ENCODE peak calls at places on chromosomes 11 and 22, in six cellular contexts. P is naive thymus-derived CD4-positive, alpha-beta T cell; H is mesendoderm; B is lower lobe of right lung; F is IMR-90; W is pancreas. I is an unnamed sample.

GRCh38 chr11:32334822-32335221 is 100.5 kb downstream of the WT1 start:
- DNase-seq in P (no peak), H (peak; percentile 87), F (no peak), W (no peak), B (no peak), I (no peak)

GRCh38 chr11:69136471-69136870 is 19.3 kb upstream of the SMIM38 start:
- DNase-seq in H (no peak), W (no peak), P (no peak), F (no peak), B (no peak), I (no peak)

GRCh38 chr11:119585038-119585666 is 143.8 kb downstream of the NECTIN1 start:
- DNase-seq in P (no peak), H (peak; percentile 66), F (no peak), W (peak; percentile 57), B (no peak), I (no peak)

GRCh38 chr22:34004058-34004457 is 83.8 kb upstream of the LARGE1 start:
- DNase-seq in B (no peak), H (no peak), P (no peak), F (no peak), W (no peak), I (no peak)

GRCh38 chr11:10122337-10123197 is 171.5 kb downstream of the SBF2 start:
- DNase-seq in F (peak; percentile 57), B (no peak), W (no peak), P (no peak), H (peak; percentile 71), I (no peak)

GRCh38 chr22:24401824-24402434 is 25.5 kb upstream of the ADORA2A start:
- DNase-seq in H (no peak), F (no peak), B (no peak), P (no peak), W (no peak), I (no peak)

GRCh38 chr11:10488121-10488580 is 33.1 kb downstream of the AMPD3 start:
- DNase-seq in H (peak; percentile 52), F (peak; percentile 11), W (no peak), B (no peak), P (no peak), I (no peak)

GRCh38 chr11:78539566-78539965 is 35.1 kb downstream of the NARS2 start:
- DNase-seq in B (no peak), F (peak; percentile 75), H (no peak), W (no peak), P (no peak), I (no peak)

GRCh38 chr11:133355095-133355494 is 177.2 kb downstream of the OPCML start:
- DNase-seq in B (no peak), F (no peak), W (no peak), P (no peak), H (no peak), I (no peak)

GRCh38 chr11:123509737-123510578 is 79.9 kb downstream of the GRAMD1B start:
- DNase-seq in F (peak; percentile 91), H (peak; percentile 95), B (no peak), W (no peak), P (no peak), I (no peak)

GRCh38 chr22:19056951-19057401 is 65.2 kb downstream of the DGCR2 start:
- DNase-seq in F (no peak), W (no peak), H (no peak), P (no peak), B (peak; percentile 36), I (no peak)

GRCh38 chr11:134412508-134413333 is 679 bp upstream of the B3GAT1 start:
- DNase-seq in W (no peak), F (no peak), H (peak; percentile 39), P (peak; percentile 4), B (no peak), I (peak; percentile 58)

GRCh38 chr11:71281901-71282300 is 29.5 kb upstream of the SHANK2 start:
- DNase-seq in W (no peak), F (no peak), H (no peak), B (no peak), P (no peak), I (no peak)

GRCh38 chr22:32132126-32132525 is 27.0 kb downstream of the C22orf42 start:
- DNase-seq in W (no peak), F (no peak), H (no peak), B (no peak), P (no peak), I (no peak)

GRCh38 chr11:134700101-134700640 is 288.1 kb upstream of the B3GAT1 start:
- DNase-seq in B (no peak), H (no peak), P (no peak), W (no peak), F (no peak), I (no peak)

GRCh38 chr11:96227244-96227643 is 115.8 kb downstream of the MAML2 start:
- DNase-seq in P (no peak), W (no peak), H (no peak), F (no peak), B (no peak), I (no peak)

GRCh38 chr11:35598254-35599125 is 19.8 kb upstream of the FJX1 start:
- DNase-seq in F (peak; percentile 88), H (no peak), W (peak; percentile 7), B (no peak), P (no peak), I (no peak)

GRCh38 chr22:23095467-23096342 is 25.4 kb downstream of the GNAZ start:
- DNase-seq in B (no peak), H (no peak), P (no peak), W (no peak), F (no peak), I (no peak)

GRCh38 chr11:79809487-79809886 is 368.7 kb upstream of the TENM4 start:
- DNase-seq in P (no peak), W (no peak), H (no peak), F (no peak), B (no peak), I (no peak)

GRCh38 chr11:71112990-71113389 is 139.4 kb downstream of the SHANK2 start:
- DNase-seq in B (no peak), H (peak; percentile 9), P (no peak), W (peak; percentile 20), F (no peak), I (no peak)

GRCh38 chr11:31060880-31061279 is 308.7 kb downstream of the DCDC1 start:
- DNase-seq in W (no peak), F (peak; percentile 3), P (no peak), B (no peak), H (no peak), I (peak; percentile 59)

DNA sequence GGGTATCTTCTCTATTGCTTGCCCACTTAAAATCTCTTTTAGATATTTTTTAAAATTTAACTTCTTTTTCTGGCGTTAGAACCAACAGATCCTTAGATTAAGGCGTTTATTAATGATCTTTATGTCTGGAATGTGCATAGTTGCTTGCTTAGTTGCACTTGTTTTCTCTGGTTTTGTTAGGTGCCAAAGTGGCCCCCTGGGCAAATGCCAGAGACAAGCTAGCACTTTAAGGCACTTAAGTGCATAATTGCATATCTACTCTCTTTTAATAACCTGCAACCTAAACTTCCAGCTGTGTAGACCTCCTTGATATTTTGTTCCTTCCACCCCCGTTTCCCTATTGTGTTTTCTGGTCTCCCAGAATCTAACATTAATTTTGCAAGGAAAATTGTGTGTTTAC is 3.3 kb downstream of the RBM4 start:
- DNase-seq in B (no peak), W (no peak), H (no peak), P (no peak), F (no peak), I (no peak)
- H3K4me1 ChIP-seq in B (peaks cover 86% of the 10 kb centered on the region), W (peaks cover 44% of the 10 kb centered on the region), H (peaks cover 5% of the 10 kb centered on the region), P (peaks cover 78% of the 10 kb centered on the region), F (peaks cover 25% of the 10 kb centered on the region), I (peaks cover 22% of the 10 kb centered on the region)

DNA sequence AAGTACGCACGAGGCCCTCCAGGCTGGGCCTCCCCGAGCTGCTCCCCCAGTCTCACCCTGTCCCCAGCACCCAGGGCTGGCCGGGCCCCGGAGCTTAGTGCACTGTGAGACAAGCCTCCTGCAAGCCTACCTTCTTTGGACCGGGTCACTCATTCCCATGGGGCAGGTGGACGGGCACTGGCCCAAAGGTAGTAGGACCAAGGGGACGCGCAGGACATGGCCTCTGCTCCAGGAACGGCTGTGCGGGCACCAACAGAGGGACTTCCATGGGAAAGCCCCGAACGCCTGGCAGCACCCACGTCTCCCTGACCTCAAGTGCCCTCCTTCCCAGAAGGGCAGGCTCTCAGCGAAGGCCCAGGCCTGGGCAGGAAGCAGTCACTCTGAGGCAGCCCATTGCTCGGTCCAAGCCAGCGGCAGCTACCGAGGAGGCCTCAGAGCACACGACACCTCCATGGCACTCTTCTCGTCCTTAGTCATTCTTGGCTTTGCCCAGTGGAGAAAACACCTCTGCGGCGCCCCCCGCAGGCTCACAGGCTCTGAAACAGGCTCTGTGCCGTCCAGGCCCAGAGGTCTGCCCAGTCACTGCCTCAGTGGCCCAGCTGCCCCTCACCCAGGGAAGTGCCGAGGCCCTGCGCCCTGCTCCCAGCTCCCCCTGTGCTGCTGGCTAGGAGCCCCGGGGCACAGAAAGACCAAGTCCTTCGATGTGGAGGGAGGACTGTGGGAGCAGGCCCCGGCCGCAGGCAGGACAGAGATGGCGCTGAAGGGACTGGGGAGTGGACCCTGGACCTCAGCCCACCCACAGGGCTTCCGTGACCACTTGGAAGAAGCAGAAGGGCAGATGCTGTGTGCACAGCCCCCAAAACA is 3.8 kb downstream of the MOB2 start:
- DNase-seq in B (peak; percentile 67), F (no peak), H (no peak), P (no peak), W (no peak), I (peak; percentile 26)
- H3K4me1 ChIP-seq in B (peaks cover 61% of the 10 kb centered on the region), F (peaks cover 4% of the 10 kb centered on the region), H (no peaks in the 10 kb centered on the region), P (peaks cover 9% of the 10 kb centered on the region), W (no peaks in the 10 kb centered on the region), I (peaks cover 21% of the 10 kb centered on the region)

GRCh38 chr22:37373451-37373850 is 53.8 kb downstream of the ELFN2 start:
- DNase-seq in W (no peak), P (no peak), F (no peak), B (no peak), H (no peak), I (no peak)
- H3K4me1 ChIP-seq in W (no peaks in the 10 kb centered on the region), P (no peaks in the 10 kb centered on the region), F (peaks cover 6% of the 10 kb centered on the region), B (no peaks in the 10 kb centered on the region), H (no peaks in the 10 kb centered on the region), I (no peaks in the 10 kb centered on the region)

GRCh38 chr11:3854660-3854976 is 846 bp upstream of the STIM1 start:
- DNase-seq in H (peak; percentile 67), W (no peak), P (no peak), B (no peak), F (no peak), I (no peak)

GRCh38 chr11:3856856-3857553 is 1.5 kb downstream of the STIM1 start:
- DNase-seq in F (no peak), H (no peak), W (no peak), P (no peak), B (no peak), I (no peak)

GRCh38 chr11:3857628-3858027 is 2.2 kb downstream of the STIM1 start:
- DNase-seq in H (no peak), W (no peak), P (no peak), B (no peak), F (no peak), I (no peak)

GRCh38 chr11:3854977-3855807 is at the start of gene STIM1:
- DNase-seq in W (peak; percentile 93), H (peak; percentile 96), P (peak; percentile 97), F (peak; percentile 90), B (peak; percentile 96), I (peak; percentile 98)

DNA sequence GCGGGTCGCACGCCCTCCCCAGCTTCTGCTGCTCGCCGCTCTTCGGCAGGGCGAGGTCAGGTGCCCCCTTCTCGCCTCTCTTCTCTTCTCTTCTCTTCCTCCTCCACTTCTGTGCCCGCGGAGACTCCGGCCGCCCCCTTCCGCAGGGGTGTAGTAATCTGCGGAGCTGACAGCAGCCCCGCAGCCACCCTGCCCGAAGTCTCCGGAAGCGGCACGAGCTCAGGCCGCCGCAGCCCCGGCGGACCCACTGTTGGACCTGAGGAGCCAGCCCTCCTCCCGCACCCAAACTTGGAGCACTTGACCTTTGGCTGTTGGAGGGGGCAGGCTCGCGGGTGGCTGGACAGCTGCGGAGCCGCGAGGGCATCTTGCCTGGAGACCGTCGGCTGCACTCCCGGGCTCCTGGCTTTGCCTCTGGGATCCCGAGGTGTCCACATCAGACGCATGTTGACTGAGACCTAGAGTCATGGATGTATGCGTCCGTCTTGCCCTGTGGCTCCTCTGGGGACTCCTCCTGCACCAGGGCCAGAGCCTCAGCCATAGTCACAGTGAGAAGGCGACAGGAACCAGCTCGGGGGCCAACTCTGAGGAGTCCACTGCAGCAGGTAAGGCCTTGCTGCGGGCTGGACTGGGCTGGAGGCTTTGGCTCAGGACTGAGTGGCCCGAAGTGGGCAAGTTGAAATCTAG is 486 bp downstream of the STIM1 start:
- DNase-seq in B (peak; percentile 79), F (no peak), W (peak; percentile 21), H (peak; percentile 52), P (no peak), I (peak; percentile 44)
- H3K4me1 ChIP-seq in B (peaks cover 61% of the 10 kb centered on the region), F (peaks cover 18% of the 10 kb centered on the region), W (peaks cover 16% of the 10 kb centered on the region), H (peaks cover 15% of the 10 kb centered on the region), P (peaks cover 54% of the 10 kb centered on the region), I (peaks cover 14% of the 10 kb centered on the region)